ENCODE peak calls at places on chromosomes 6 and 20, in ten cellular contexts. X is uterus; U is body of pancreas; P is CD8-positive, alpha-beta T cell; L is tibial artery; Q is CD8-positive, alpha-beta memory T cell; A is IMR-90; F is right lobe of liver; J is H9; V is thoracic aorta. G is an unnamed sample. For H3K9me3 and H3K4me1, the result is how much of the 10 kb centered on the place peaks cover.

GRCh38 chr6:159098636-159099106 is 53.9 kb upstream of the TAGAP start:
- DNase-seq in X (no peak), U (no peak), P (peak), L (no peak), Q (peak), A (no peak), F (no peak), J (no peak), V (no peak), G (peak)

GRCh38 chr6:133646021-133646682 is 242.8 kb upstream of the TCF21 start:
- DNase-seq in X (no peak), U (no peak), P (no peak), L (no peak), Q (no peak), A (peak), F (no peak), J (no peak), V (no peak), G (no peak)

GRCh38 chr6:42086046-42086664 is 35.8 kb downstream of the TAF8 start:
- DNase-seq in X (no peak), U (peak), P (no peak), L (no peak), Q (no peak), A (no peak), F (no peak), J (no peak), V (no peak), G (no peak)

GRCh38 chr6:158605266-158605878 is 39.2 kb downstream of the DYNLT1 start:
- DNase-seq in X (peak), U (peak), P (peak), L (peak), Q (peak), A (peak), F (no peak), J (peak), V (no peak), G (no peak)

GRCh38 chr20:8132632-8133587 is 844 bp downstream of the PLCB1 start:
- DNase-seq in X (peak), U (peak), P (peak), L (peak), Q (peak), A (no peak), F (peak), J (peak), V (no peak), G (peak)

GRCh38 chr20:11144114-11144513 is 470.3 kb upstream of the JAG1 start:
- DNase-seq in X (peak), U (no peak), P (no peak), L (no peak), Q (no peak), A (peak), F (no peak), J (no peak), V (no peak), G (no peak)

GRCh38 chr6:125194980-125195379 is 41.4 kb downstream of the TPD52L1 start:
- DNase-seq in X (no peak), U (no peak), P (no peak), L (no peak), Q (no peak), A (no peak), F (no peak), J (no peak), V (no peak), G (no peak)

GRCh38 chr6:144415014-144415413 is 129.9 kb downstream of the UTRN start:
- DNase-seq in X (no peak), U (no peak), P (no peak), L (no peak), Q (no peak), A (peak), F (no peak), J (no peak), V (no peak), G (no peak)

GRCh38 chr20:23206995-23207394 is 120.9 kb upstream of the CD93 start:
- DNase-seq in X (no peak), U (no peak), P (no peak), L (no peak), Q (no peak), A (no peak), F (no peak), J (no peak), V (no peak), G (no peak)

GRCh38 chr6:167781066-167781767 is 45.5 kb upstream of the AFDN start:
- DNase-seq in X (no peak), U (no peak), P (no peak), L (no peak), Q (no peak), A (no peak), F (no peak), J (no peak), V (no peak), G (no peak)

GRCh38 chr20:39136145-39136544 is 174.0 kb downstream of the DHX35 start:
- DNase-seq in X (no peak), U (no peak), P (no peak), L (no peak), Q (no peak), A (no peak), F (no peak), J (no peak), V (no peak), G (no peak)

GRCh38 chr6:97095466-97095865 is 170.9 kb downstream of the KLHL32 start:
- DNase-seq in X (no peak), U (no peak), P (no peak), L (no peak), Q (no peak), A (no peak), F (no peak), J (no peak), V (no peak), G (no peak)

GRCh38 chr20:20426472-20426907 is 58.6 kb downstream of the INSM1 start:
- DNase-seq in X (no peak), U (no peak), P (no peak), L (no peak), Q (no peak), A (no peak), F (no peak), J (no peak), V (no peak), G (no peak)

GRCh38 chr20:23520185-23520584 is 29.3 kb downstream of the CST8 start:
- DNase-seq in X (no peak), U (no peak), P (no peak), L (no peak), Q (no peak), A (no peak), F (no peak), J (no peak), V (no peak), G (no peak)

DNA sequence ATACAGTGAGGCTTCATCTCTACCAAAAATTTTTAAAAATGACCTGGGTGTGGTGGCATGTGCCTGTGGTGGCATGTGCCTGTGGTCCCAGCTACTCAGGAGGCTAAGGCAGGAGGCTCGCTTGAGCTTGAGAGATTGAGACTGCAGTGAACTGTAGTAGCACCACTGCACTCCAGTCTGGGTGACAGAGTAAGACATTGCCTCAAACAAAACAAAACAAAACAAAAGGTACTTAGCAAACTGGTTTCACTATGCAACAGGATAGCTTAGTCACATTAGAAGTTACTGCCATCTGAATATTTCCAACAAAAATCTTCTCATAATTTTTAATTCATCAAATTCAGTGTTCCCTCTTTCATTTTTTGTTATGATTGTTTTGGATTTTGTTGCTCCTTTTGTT is 137.9 kb downstream of the QRSL1 start:
- DNase-seq in X (no peak), U (no peak), P (no peak), L (no peak), Q (no peak), A (no peak), F (no peak), J (no peak), V (no peak), G (no peak)
- H3K9me3 ChIP-seq in X (under half), U (under half), P (under half), L (under half), Q (under half), A (under half), F (under half), J (under half), V (under half), G (under half)

DNA sequence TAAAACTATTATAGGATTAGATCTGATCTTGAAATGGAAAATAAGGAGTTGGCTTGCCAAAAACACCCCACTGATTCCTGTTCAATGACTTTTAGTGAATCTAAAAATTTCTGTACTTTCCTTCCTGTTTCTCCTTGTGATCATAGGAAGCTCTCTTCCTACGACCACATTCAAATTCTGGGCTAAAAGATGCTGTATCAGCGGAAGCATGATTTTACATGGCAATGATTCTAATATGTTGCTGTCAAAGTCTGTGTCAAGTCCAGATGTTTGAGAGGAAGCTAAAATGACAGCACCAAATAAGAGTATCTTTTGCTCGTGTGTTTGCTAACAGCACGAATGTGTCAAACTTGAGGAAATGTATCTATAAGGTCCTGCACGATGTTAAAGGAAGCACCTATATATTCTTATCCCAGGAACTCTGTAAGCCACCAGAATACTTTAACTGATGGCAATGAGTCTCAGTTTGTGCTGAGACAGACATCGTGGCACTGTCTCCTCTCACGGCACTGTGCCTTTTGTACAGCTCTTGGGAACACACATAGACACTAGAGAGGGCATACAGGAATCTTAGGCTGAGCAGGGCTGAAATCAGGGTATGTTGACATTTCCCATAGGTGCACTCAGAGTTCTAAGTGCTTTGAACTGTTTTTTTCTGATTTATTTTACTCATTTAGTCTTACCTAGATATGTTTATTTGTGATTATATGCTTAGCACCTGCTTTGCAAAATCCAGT is 24.9 kb upstream of the MAP3K4 start:
- DNase-seq in X (no peak), U (no peak), P (no peak), L (no peak), Q (no peak), A (no peak), F (no peak), J (no peak), V (no peak), G (no peak)
- H3K27ac ChIP-seq in X (no peak), U (no peak), P (no peak), L (no peak), Q (no peak), A (no peak), F (no peak), J (no peak), V (no peak), G (no peak)

GRCh38 chr6:31193206-31193605 is 22.7 kb upstream of the POU5F1 start:
- DNase-seq in X (no peak), U (no peak), P (no peak), L (no peak), Q (no peak), A (no peak), F (no peak), J (no peak), V (no peak), G (no peak)

GRCh38 chr6:31202259-31203166 is 32.0 kb upstream of the POU5F1 start:
- DNase-seq in X (no peak), U (no peak), P (no peak), L (no peak), Q (no peak), A (no peak), F (no peak), J (no peak), V (no peak), G (no peak)

GRCh38 chr6:31203345-31203979 is 33.0 kb upstream of the POU5F1 start:
- DNase-seq in X (peak), U (peak), P (peak), L (no peak), Q (peak), A (peak), F (no peak), J (no peak), V (no peak), G (no peak)

GRCh38 chr6:31194271-31194834 is 23.9 kb upstream of the POU5F1 start:
- DNase-seq in X (no peak), U (no peak), P (no peak), L (no peak), Q (no peak), A (no peak), F (no peak), J (no peak), V (no peak), G (no peak)

DNA sequence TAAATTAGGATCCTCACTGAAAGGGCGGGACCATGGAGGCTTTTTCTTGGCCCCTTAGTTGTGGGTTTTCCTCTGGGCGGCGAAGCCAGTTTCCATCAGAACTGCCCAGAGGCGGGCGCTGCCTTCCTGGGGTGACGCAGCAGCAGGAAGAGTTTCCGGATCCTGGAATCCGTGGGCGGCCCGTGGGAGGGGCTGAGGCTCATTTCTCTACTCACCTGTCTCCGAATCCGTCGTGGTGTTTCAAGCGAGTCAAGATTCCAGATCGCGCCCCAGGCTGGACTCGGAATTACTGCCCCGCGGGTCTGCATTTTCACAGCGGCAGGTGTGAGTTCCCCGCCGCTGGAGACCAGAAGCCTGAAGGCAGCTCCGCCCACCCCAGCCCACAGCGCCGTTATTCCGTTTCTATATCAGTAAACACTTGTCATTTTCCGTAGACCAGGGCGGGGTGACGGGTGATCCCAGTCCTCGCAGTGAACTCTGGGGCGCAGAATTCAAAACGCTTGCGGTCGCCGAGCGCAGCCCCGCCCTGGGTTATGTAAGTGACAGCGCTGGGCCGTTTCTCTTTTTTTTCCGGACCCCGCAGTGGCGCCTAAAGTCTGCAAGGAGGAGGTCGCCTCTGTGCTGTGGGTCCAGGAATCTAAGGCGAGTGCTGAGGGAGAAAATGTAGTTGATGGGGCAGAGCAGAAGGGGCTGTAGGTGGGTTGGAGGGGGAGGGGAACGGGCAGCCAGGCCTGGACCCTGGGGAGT is 27.2 kb upstream of the POU5F1 start:
- DNase-seq in X (peak), U (peak), P (peak), L (peak), Q (peak), A (peak), F (peak), J (peak), V (peak), G (peak)
- H3K4me1 ChIP-seq in X (under half), U (under half), P (under half), L (under half), Q (under half), A (under half), F (under half), J (under half), V (under half), G (under half)

DNA sequence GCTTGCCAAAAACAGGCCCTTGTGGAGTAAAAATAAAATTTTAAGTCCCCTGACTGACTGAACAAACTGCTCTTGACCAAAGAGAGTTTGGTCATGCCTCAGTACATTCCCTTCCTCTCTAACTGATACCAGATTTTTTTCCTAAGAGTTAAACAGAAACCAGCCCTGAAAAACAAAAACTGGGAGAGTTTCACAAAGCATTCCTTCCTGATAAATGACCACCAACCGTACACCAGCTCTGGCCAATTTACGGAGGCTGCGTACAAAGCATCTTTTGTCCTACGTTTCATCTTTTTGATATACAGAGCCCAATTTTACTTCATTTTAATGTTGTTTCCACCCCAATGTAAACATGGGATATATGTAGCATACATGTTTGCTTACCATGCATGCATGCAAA is 477.4 kb upstream of the HTR1E start:
- DNase-seq in X (no peak), U (peak), P (no peak), L (no peak), Q (no peak), A (no peak), F (no peak), J (no peak), V (no peak), G (no peak)
- H3K9me3 ChIP-seq in X (under half), U (under half), P (under half), L (under half), Q (under half), A (under half), F (under half), J (under half), V (under half), G (under half)

GRCh38 chr6:3571836-3572235 is 115.0 kb upstream of the SLC22A23 start:
- DNase-seq in X (no peak), U (no peak), P (no peak), L (no peak), Q (no peak), A (no peak), F (no peak), J (no peak), V (no peak), G (no peak)
- H3K27ac ChIP-seq in X (no peak), U (no peak), P (no peak), L (peak), Q (no peak), A (no peak), F (no peak), J (no peak), V (peak), G (no peak)

GRCh38 chr6:44254201-44254956 is 2.9 kb downstream of the SLC35B2 start:
- DNase-seq in X (no peak), U (no peak), P (no peak), L (no peak), Q (no peak), A (no peak), F (no peak), J (peak), V (no peak), G (peak)

GRCh38 chr6:44254957-44255808 is 2.1 kb downstream of the SLC35B2 start:
- DNase-seq in X (no peak), U (no peak), P (no peak), L (no peak), Q (no peak), A (no peak), F (peak), J (peak), V (no peak), G (peak)

GRCh38 chr6:44256291-44257006 is 879 bp downstream of the SLC35B2 start:
- DNase-seq in X (no peak), U (peak), P (peak), L (no peak), Q (no peak), A (no peak), F (peak), J (peak), V (no peak), G (peak)

GRCh38 chr6:44257007-44257752 is at the start of gene SLC35B2:
- DNase-seq in X (peak), U (peak), P (peak), L (peak), Q (peak), A (peak), F (peak), J (peak), V (no peak), G (peak)

DNA sequence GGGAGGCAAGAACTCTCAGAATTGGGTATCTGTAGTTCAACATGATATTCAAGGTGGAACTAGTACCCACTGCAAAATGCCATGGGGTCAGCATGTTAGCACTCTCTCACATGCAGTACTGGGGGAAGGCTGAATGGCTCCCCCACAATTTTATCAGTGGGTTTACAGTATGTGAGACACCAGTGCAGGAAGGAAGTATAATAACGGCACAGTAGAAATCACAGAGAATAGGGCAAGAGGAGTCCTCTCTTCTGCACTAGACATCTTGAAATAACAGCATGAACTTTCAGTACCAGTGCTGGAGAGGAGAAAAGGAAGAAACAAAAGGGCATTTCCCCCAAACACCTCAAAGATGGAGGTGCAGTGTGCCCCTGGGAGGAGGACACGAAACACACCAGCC is 1.5 kb downstream of the SLC35B2 start:
- DNase-seq in X (no peak), U (no peak), P (no peak), L (no peak), Q (no peak), A (no peak), F (no peak), J (no peak), V (no peak), G (no peak)
- H3K4me1 ChIP-seq in X (under half), U (half or more), P (under half), L (under half), Q (under half), A (under half), F (under half), J (under half), V (under half), G (under half)

GRCh38 chr20:59814835-59815340 is 118.5 kb downstream of the SYCP2 start:
- DNase-seq in X (no peak), U (no peak), P (no peak), L (no peak), Q (no peak), A (no peak), F (no peak), J (peak), V (no peak), G (no peak)
- H3K9me3 ChIP-seq in X (under half), U (under half), P (under half), L (under half), Q (under half), A (under half), F (under half), J (under half), V (under half), G (under half)

GRCh38 chr20:44477151-44477550 is 1.5 kb downstream of the TTPAL start:
- DNase-seq in X (no peak), U (no peak), P (no peak), L (no peak), Q (no peak), A (no peak), F (no peak), J (no peak), V (no peak), G (no peak)

GRCh38 chr20:44475694-44476560 is at the start of gene TTPAL:
- DNase-seq in X (peak), U (peak), P (peak), L (peak), Q (peak), A (peak), F (peak), J (peak), V (peak), G (peak)

GRCh38 chr20:44480097-44480496 is 4.4 kb downstream of the TTPAL start:
- DNase-seq in X (no peak), U (no peak), P (no peak), L (no peak), Q (no peak), A (no peak), F (no peak), J (no peak), V (no peak), G (no peak)

GRCh38 chr20:44479643-44480042 is 4.0 kb downstream of the TTPAL start:
- DNase-seq in X (no peak), U (no peak), P (no peak), L (no peak), Q (no peak), A (no peak), F (peak), J (no peak), V (no peak), G (no peak)

DNA sequence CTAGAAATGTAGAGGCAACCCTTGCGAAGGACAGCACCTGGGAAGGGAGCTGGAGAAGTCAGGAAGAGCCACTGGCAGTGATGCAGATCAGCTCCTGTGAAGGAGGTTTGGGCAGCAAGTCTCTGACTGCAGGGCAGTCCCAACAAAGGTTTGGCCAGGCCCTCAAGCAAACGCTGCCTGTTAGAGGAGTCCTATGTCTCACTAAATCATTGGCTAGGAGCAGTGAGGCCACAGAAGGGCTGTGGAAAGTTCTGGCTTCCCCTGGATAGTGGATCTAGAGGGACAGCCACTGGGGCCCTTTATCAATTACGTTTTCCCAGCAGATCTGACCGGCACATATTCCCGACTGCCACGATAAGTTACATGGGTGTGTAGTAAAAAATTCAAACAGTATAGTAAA is 2.5 kb downstream of the TTPAL start:
- DNase-seq in X (no peak), U (no peak), P (no peak), L (no peak), Q (no peak), A (no peak), F (no peak), J (no peak), V (no peak), G (no peak)
- H3K27ac ChIP-seq in X (no peak), U (no peak), P (no peak), L (no peak), Q (no peak), A (no peak), F (no peak), J (no peak), V (no peak), G (no peak)